ENCODE peak calls at places on chromosomes 3 and 15, in five cellular contexts. One of them, this sample, is unnamed.

GRCh38 chr3:164723396-164723795 is 354.9 kb downstream of the SI start:
- DNase-seq in HepG2: peak; percentile 1
- DNase-seq in Panc1: no peak
- DNase-seq in mammary epithelial cell: no peak
- DNase-seq in adrenal gland: no peak
- DNase-seq in this sample: no peak

GRCh38 chr3:129004639-129005295 is 3.7 kb downstream of the EFCC1 start:
- DNase-seq in HepG2: no peak
- DNase-seq in mammary epithelial cell: no peak
- DNase-seq in adrenal gland: no peak
- DNase-seq in Panc1: no peak
- DNase-seq in this sample: no peak

GRCh38 chr15:42068601-42069000 is 25.8 kb downstream of the PLA2G4D start:
- DNase-seq in Panc1: no peak
- DNase-seq in mammary epithelial cell: no peak
- DNase-seq in adrenal gland: no peak
- DNase-seq in HepG2: no peak
- DNase-seq in this sample: peak; percentile 61

GRCh38 chr3:15120986-15121385 is 22.0 kb upstream of the RBSN start:
- DNase-seq in Panc1: no peak
- DNase-seq in mammary epithelial cell: no peak
- DNase-seq in HepG2: no peak
- DNase-seq in adrenal gland: no peak
- DNase-seq in this sample: no peak

GRCh38 chr3:30476373-30477082 is 129.9 kb upstream of the TGFBR2 start:
- DNase-seq in adrenal gland: no peak
- DNase-seq in Panc1: peak; percentile 74
- DNase-seq in HepG2: peak; percentile 82
- DNase-seq in mammary epithelial cell: peak; percentile 68
- DNase-seq in this sample: no peak

GRCh38 chr3:63863150-63864007 is at the start of the genes ATXN7 and THOC7:
- DNase-seq in Panc1: no peak
- DNase-seq in HepG2: peak; percentile 24
- DNase-seq in adrenal gland: peak; percentile 71
- DNase-seq in mammary epithelial cell: peak; percentile 64
- DNase-seq in this sample: no peak

GRCh38 chr15:41925209-41925608 is 31.4 kb upstream of the SPTBN5 start:
- DNase-seq in HepG2: no peak
- DNase-seq in adrenal gland: no peak
- DNase-seq in Panc1: no peak
- DNase-seq in mammary epithelial cell: no peak
- DNase-seq in this sample: no peak

GRCh38 chr15:66573719-66574641 is 8.2 kb upstream of the LCTL start:
- DNase-seq in mammary epithelial cell: no peak
- DNase-seq in Panc1: no peak
- DNase-seq in HepG2: no peak
- DNase-seq in adrenal gland: no peak
- DNase-seq in this sample: peak; percentile 25

GRCh38 chr3:25027639-25028038 is 400.4 kb upstream of the RARB start:
- DNase-seq in mammary epithelial cell: no peak
- DNase-seq in Panc1: no peak
- DNase-seq in adrenal gland: no peak
- DNase-seq in HepG2: no peak
- DNase-seq in this sample: no peak

GRCh38 chr3:170502297-170502696 is 83.6 kb downstream of the SLC7A14 start:
- DNase-seq in adrenal gland: peak; percentile 21
- DNase-seq in HepG2: no peak
- DNase-seq in mammary epithelial cell: no peak
- DNase-seq in Panc1: no peak
- DNase-seq in this sample: no peak

GRCh38 chr3:94303266-94303665 is 240.4 kb downstream of the NSUN3 start:
- DNase-seq in Panc1: no peak
- DNase-seq in HepG2: no peak
- DNase-seq in adrenal gland: no peak
- DNase-seq in mammary epithelial cell: no peak
- DNase-seq in this sample: no peak

GRCh38 chr15:100220058-100220728 is 121.6 kb downstream of the ADAMTS17 start:
- DNase-seq in HepG2: no peak
- DNase-seq in mammary epithelial cell: no peak
- DNase-seq in adrenal gland: no peak
- DNase-seq in Panc1: no peak
- DNase-seq in this sample: no peak

GRCh38 chr3:161221881-161222600 is 930 bp downstream of the NMD3 start:
- DNase-seq in adrenal gland: peak; percentile 27
- DNase-seq in mammary epithelial cell: no peak
- DNase-seq in Panc1: no peak
- DNase-seq in HepG2: no peak
- DNase-seq in this sample: no peak

GRCh38 chr3:126538966-126539365 is 15.0 kb downstream of the CHST13 start:
- DNase-seq in Panc1: no peak
- DNase-seq in adrenal gland: no peak
- DNase-seq in HepG2: no peak
- DNase-seq in mammary epithelial cell: no peak
- DNase-seq in this sample: no peak

GRCh38 chr3:127959873-127960272 is 44.8 kb downstream of the KBTBD12 start:
- DNase-seq in adrenal gland: peak; percentile 23
- DNase-seq in HepG2: peak; percentile 23
- DNase-seq in Panc1: no peak
- DNase-seq in mammary epithelial cell: no peak
- DNase-seq in this sample: no peak

GRCh38 chr15:98657721-98658120 is 9.4 kb downstream of the IGF1R start:
- DNase-seq in adrenal gland: peak; percentile 45
- DNase-seq in mammary epithelial cell: peak; percentile 93
- DNase-seq in HepG2: no peak
- DNase-seq in Panc1: no peak
- DNase-seq in this sample: no peak

GRCh38 chr15:35741881-35742280 is 195.9 kb upstream of the DPH6 start:
- DNase-seq in adrenal gland: no peak
- DNase-seq in HepG2: no peak
- DNase-seq in mammary epithelial cell: no peak
- DNase-seq in Panc1: no peak
- DNase-seq in this sample: no peak

GRCh38 chr3:160455846-160456245 is 6.3 kb upstream of the TRIM59 start:
- DNase-seq in HepG2: no peak
- DNase-seq in Panc1: no peak
- DNase-seq in mammary epithelial cell: no peak
- DNase-seq in adrenal gland: no peak
- DNase-seq in this sample: no peak

GRCh38 chr3:37903320-37903719 is 41.6 kb downstream of the CTDSPL start:
- DNase-seq in HepG2: peak; percentile 72
- DNase-seq in Panc1: no peak
- DNase-seq in adrenal gland: no peak
- DNase-seq in mammary epithelial cell: no peak
- DNase-seq in this sample: no peak
- H3K27ac ChIP-seq in HepG2: peak overlapping the region; percentile 88
- H3K27ac ChIP-seq in Panc1: no peak overlapping the region
- H3K27ac ChIP-seq in adrenal gland: no peak overlapping the region
- H3K27ac ChIP-seq in mammary epithelial cell: no peak overlapping the region
- H3K27ac ChIP-seq in this sample: peak overlapping the region; percentile 76

GRCh38 chr3:149968216-149968615 is 2.5 kb downstream of the PFN2 start:
- DNase-seq in HepG2: no peak
- DNase-seq in mammary epithelial cell: peak; percentile 51
- DNase-seq in adrenal gland: no peak
- DNase-seq in Panc1: no peak
- DNase-seq in this sample: no peak

GRCh38 chr3:149964296-149964695 is 6.4 kb downstream of the PFN2 start:
- DNase-seq in adrenal gland: no peak
- DNase-seq in Panc1: no peak
- DNase-seq in HepG2: no peak
- DNase-seq in mammary epithelial cell: no peak
- DNase-seq in this sample: no peak

GRCh38 chr3:149969110-149969944 is 1.4 kb downstream of the PFN2 start:
- DNase-seq in HepG2: peak; percentile 78
- DNase-seq in Panc1: no peak
- DNase-seq in mammary epithelial cell: peak; percentile 72
- DNase-seq in adrenal gland: peak; percentile 55
- DNase-seq in this sample: no peak

GRCh38 chr3:149965278-149965677 is 5.4 kb downstream of the PFN2 start:
- DNase-seq in adrenal gland: no peak
- DNase-seq in mammary epithelial cell: no peak
- DNase-seq in HepG2: no peak
- DNase-seq in Panc1: no peak
- DNase-seq in this sample: no peak

GRCh38 chr3:149967067-149967685 is 3.5 kb downstream of the PFN2 start:
- DNase-seq in mammary epithelial cell: peak; percentile 47
- DNase-seq in Panc1: no peak
- DNase-seq in HepG2: peak; percentile 40
- DNase-seq in adrenal gland: no peak
- DNase-seq in this sample: no peak
- H3K4me3 ChIP-seq in mammary epithelial cell: peak overlapping the region; percentile 89
- H3K4me3 ChIP-seq in Panc1: no peak overlapping the region
- H3K4me3 ChIP-seq in HepG2: no peak overlapping the region
- H3K4me3 ChIP-seq in adrenal gland: no peak overlapping the region
- H3K4me3 ChIP-seq in this sample: no peak overlapping the region

GRCh38 chr3:149364624-149365023 is 12.8 kb downstream of the TM4SF1 start:
- DNase-seq in adrenal gland: no peak
- DNase-seq in Panc1: no peak
- DNase-seq in HepG2: no peak
- DNase-seq in mammary epithelial cell: no peak
- DNase-seq in this sample: no peak
- H3K27ac ChIP-seq in adrenal gland: no peak overlapping the region
- H3K27ac ChIP-seq in Panc1: peak overlapping the region; percentile 100
- H3K27ac ChIP-seq in HepG2: no peak overlapping the region
- H3K27ac ChIP-seq in mammary epithelial cell: no peak overlapping the region
- H3K27ac ChIP-seq in this sample: no peak overlapping the region

DNA sequence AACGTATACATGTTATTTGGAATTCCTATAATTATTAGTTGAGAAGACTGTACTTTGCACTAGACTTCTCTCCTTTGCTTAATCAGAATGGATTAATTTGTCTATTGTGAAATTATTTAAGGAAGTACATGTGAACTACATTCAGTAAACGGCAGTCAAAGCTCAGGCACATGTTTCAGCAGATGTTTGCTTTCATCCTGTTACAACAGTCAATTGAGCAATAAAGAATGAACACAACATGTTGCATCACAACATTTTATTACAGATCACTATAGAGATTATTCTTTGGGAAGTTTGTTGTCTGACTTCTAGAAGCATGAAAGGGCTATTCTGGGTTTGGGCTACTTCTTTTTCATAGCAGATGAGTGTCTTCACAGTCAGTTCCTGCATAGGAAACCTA is 39.2 kb downstream of the RAB27A start:
- DNase-seq in adrenal gland: no peak
- DNase-seq in HepG2: peak; percentile 78
- DNase-seq in Panc1: peak; percentile 10
- DNase-seq in mammary epithelial cell: peak; percentile 75
- DNase-seq in this sample: no peak
- H3K4me3 ChIP-seq in adrenal gland: no peak overlapping the region
- H3K4me3 ChIP-seq in HepG2: no peak overlapping the region
- H3K4me3 ChIP-seq in Panc1: no peak overlapping the region
- H3K4me3 ChIP-seq in mammary epithelial cell: no peak overlapping the region
- H3K4me3 ChIP-seq in this sample: no peak overlapping the region

GRCh38 chr15:63013052-63013808 is 29.3 kb upstream of the TPM1 start:
- DNase-seq in HepG2: no peak
- DNase-seq in mammary epithelial cell: peak; percentile 73
- DNase-seq in adrenal gland: no peak
- DNase-seq in Panc1: no peak
- DNase-seq in this sample: no peak

GRCh38 chr15:63016234-63016633 is 26.3 kb upstream of the TPM1 start:
- DNase-seq in Panc1: no peak
- DNase-seq in mammary epithelial cell: no peak
- DNase-seq in HepG2: no peak
- DNase-seq in adrenal gland: no peak
- DNase-seq in this sample: no peak

GRCh38 chr15:63018639-63019038 is 23.9 kb upstream of the TPM1 start:
- DNase-seq in HepG2: no peak
- DNase-seq in adrenal gland: no peak
- DNase-seq in mammary epithelial cell: peak; percentile 43
- DNase-seq in Panc1: no peak
- DNase-seq in this sample: no peak

GRCh38 chr15:63014578-63014977 is 28.0 kb upstream of the TPM1 start:
- DNase-seq in mammary epithelial cell: no peak
- DNase-seq in adrenal gland: no peak
- DNase-seq in HepG2: no peak
- DNase-seq in Panc1: no peak
- DNase-seq in this sample: no peak

DNA sequence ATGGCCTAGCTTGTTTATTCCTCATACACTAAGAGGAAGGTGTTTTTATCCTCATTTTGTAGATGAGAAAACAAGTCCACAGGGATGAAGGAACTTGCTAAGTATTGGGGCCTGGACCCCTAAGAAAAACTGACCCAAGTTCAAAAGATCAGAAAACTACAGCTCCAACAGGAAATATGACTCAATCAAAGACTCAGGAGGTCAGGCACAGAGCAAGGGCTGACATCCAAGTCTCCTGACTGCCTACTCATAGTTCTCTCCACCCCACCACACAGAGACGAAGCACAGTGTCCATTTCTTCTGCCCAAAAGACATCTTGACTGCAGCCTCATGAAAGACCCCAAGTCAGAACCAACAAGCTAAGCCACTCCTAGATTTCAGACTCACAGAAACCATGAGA is 26.9 kb upstream of the TPM1 start:
- DNase-seq in mammary epithelial cell: peak; percentile 76
- DNase-seq in HepG2: no peak
- DNase-seq in Panc1: peak; percentile 53
- DNase-seq in adrenal gland: peak; percentile 71
- DNase-seq in this sample: peak; percentile 77
- H3K27ac ChIP-seq in mammary epithelial cell: peak overlapping the region; percentile 35
- H3K27ac ChIP-seq in HepG2: peak overlapping the region; percentile 17
- H3K27ac ChIP-seq in Panc1: peak overlapping the region; percentile 8
- H3K27ac ChIP-seq in adrenal gland: peak overlapping the region; percentile 67
- H3K27ac ChIP-seq in this sample: peak overlapping the region; percentile 50

GRCh38 chr3:151838574-151839312 is 24.8 kb downstream of the AADAC start:
- DNase-seq in mammary epithelial cell: peak; percentile 55
- DNase-seq in HepG2: peak; percentile 77
- DNase-seq in adrenal gland: peak; percentile 70
- DNase-seq in Panc1: peak; percentile 33
- DNase-seq in this sample: no peak
- H3K4me3 ChIP-seq in mammary epithelial cell: no peak overlapping the region
- H3K4me3 ChIP-seq in HepG2: no peak overlapping the region
- H3K4me3 ChIP-seq in adrenal gland: no peak overlapping the region
- H3K4me3 ChIP-seq in Panc1: peak overlapping the region; percentile 26
- H3K4me3 ChIP-seq in this sample: peak overlapping the region; percentile 41

DNA sequence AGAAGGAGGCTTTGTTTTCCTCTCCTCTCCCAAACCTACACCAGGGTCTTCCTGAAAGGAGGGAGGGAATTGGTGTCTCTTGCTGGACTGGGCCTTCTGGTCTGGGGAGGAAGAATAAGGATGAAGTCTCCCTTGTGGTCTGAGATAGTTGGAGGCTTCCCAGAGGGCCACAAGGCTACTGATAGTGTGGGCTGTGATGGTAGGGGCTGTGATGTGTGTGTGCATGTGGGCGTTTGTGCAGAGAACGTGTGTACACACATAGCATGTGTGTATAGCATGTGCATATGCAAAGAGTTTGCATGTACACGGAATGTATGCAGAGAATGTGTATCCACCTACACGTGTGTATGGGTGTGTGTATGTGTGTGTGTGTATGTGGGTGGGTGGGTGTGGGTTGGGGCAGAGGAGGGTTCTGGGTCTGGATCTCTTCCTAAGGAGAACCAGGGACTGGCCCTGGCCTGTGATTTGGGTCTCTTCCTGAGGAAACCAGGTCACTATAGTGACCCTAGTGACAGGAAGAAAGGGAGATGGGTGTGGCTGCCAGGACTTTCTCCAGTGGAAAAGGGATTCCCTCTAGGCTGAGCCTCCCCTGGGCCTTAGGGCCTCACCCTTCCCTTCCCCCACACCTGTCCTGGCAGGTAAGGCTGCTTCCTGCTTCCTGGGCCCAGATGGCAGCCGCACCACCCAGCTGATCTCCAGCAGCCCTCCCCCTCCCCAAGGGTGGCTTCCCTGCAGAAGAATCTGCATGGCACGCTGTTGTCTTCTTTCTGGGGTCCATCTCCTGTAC is 1.7 kb downstream of the FLNB start:
- DNase-seq in adrenal gland: no peak
- DNase-seq in HepG2: no peak
- DNase-seq in mammary epithelial cell: peak; percentile 71
- DNase-seq in Panc1: no peak
- DNase-seq in this sample: no peak
- H3K27ac ChIP-seq in adrenal gland: peak overlapping the region; percentile 83
- H3K27ac ChIP-seq in HepG2: peak overlapping the region; percentile 74
- H3K27ac ChIP-seq in mammary epithelial cell: peak overlapping the region; percentile 51
- H3K27ac ChIP-seq in Panc1: peak overlapping the region; percentile 81
- H3K27ac ChIP-seq in this sample: peak overlapping the region; percentile 87

This sample was measured in ascending aorta.